ENCODE peak calls at places on chromosomes 12 and 14, in four cellular contexts. K is transverse colon, E is A549, L is choroid plexus epithelial cell. U is an unnamed sample.
A peak's percentile ranks its signal among the peaks of the same experiment; 100 is the strongest.

GRCh38 chr12:88493651-88494050 is 86.6 kb downstream of the KITLG start:
- DNase-seq in L (peak; percentile 92), K (no peak), E (no peak), U (peak; percentile 32)

GRCh38 chr14:23612354-23612732 is 23.8 kb upstream of the DHRS2 start:
- DNase-seq in E (no peak), L (no peak), K (no peak), U (no peak)

GRCh38 chr12:121713257-121714155 is 954 bp downstream of the TMEM120B start:
- DNase-seq in K (peak; percentile 20), L (no peak), E (no peak), U (no peak)

GRCh38 chr12:116150001-116150400 is 127.5 kb downstream of the MED13L start:
- DNase-seq in E (no peak), L (peak; percentile 33), K (no peak), U (no peak)

GRCh38 chr12:121132601-121133481 is at the start of gene P2RX7:
- DNase-seq in L (peak; percentile 48), K (peak; percentile 82), E (peak; percentile 59), U (peak; percentile 51)

GRCh38 chr14:76985021-76985420 is 43.5 kb downstream of the IRF2BPL start:
- DNase-seq in K (no peak), E (no peak), L (peak; percentile 84), U (no peak)

GRCh38 chr12:94175763-94176660 is 27.6 kb downstream of the PLXNC1 start:
- DNase-seq in L (peak; percentile 68), E (no peak), K (no peak), U (no peak)

GRCh38 chr14:75751291-75751690 is 90.2 kb downstream of the TTLL5 start:
- DNase-seq in L (peak; percentile 31), K (no peak), E (no peak), U (no peak)

GRCh38 chr12:13417516-13417915 is 221.0 kb downstream of the EMP1 start:
- DNase-seq in L (no peak), K (no peak), E (no peak), U (no peak)

GRCh38 chr12:49309361-49309760 is 13.7 kb upstream of the TROAP start:
- DNase-seq in E (no peak), L (no peak), K (no peak), U (no peak)

GRCh38 chr14:21923820-21924219 is 250.2 kb upstream of the OR4E1 start:
- DNase-seq in K (no peak), L (no peak), E (no peak), U (no peak)

GRCh38 chr14:74500417-74501134 is 7.0 kb downstream of the ISCA2 start:
- DNase-seq in K (no peak), L (no peak), E (no peak), U (no peak)

GRCh38 chr12:58918475-58918874 is 1.8 kb downstream of the LRIG3 start:
- DNase-seq in E (no peak), K (no peak), L (no peak), U (no peak)

GRCh38 chr12:72723732-72724131 is 451.6 kb downstream of the TRHDE start:
- DNase-seq in K (no peak), L (no peak), E (no peak), U (no peak)

GRCh38 chr14:22998324-22999012 is 11.5 kb downstream of the C14orf93 start:
- DNase-seq in E (no peak), L (no peak), K (no peak), U (no peak)

GRCh38 chr12:105897311-105897725 is 241.4 kb downstream of the NUAK1 start:
- DNase-seq in L (no peak), K (no peak), E (no peak), U (no peak)

GRCh38 chr12:120687570-120688289 is 781 bp downstream of the MLEC start:
- DNase-seq in K (peak; percentile 40), L (peak; percentile 33), E (no peak), U (no peak)

DNA sequence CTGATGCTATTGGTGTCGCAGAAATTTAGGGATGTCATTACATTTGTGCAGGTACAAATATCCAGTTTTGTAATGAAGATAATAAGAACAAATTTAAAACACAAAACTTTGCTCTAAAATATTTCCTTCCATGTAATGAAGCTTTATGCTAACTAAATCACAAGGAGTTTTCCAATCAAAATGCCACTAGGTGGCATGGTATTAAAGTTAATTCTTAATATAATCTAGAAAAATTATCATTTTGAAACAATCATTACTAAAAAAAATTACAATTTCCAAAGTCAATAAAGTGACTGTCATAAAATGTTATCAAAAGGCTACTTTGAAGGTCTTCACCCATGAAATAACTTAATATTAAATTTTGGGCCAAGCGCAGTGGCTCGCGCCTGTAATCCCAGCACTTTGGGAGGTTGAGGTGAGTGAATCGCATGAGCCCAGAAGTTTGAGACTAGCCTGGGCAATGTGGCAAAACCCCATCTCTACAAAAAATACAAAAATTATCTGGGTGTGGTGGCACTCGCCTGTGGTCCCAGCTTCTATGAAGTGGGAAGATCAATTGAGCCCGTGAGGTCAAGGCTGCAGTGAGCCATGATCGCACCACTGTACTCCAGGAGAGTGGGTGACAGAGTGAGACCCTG is 77.4 kb downstream of the KIF21A start:
- DNase-seq in E (no peak), L (no peak), K (no peak), U (no peak)
- TF ChIP-seq CTCF in E (peak; percentile 41), L (peak; percentile 0), K (peak; percentile 4), U (no peak)

GRCh38 chr12:52691076-52691764 is 11.0 kb upstream of the KRT1 start:
- DNase-seq in E (no peak), L (no peak), K (peak; percentile 27), U (no peak)
- H3K4me3 ChIP-seq in E (no peak overlapping the region), L (no peak overlapping the region), K (no peak overlapping the region), U (no peak overlapping the region)

GRCh38 chr14:45811155-45811554 is 558.2 kb upstream of the MIS18BP1 start:
- DNase-seq in K (no peak), L (no peak), E (no peak), U (no peak)

GRCh38 chr14:45807187-45807586 is 554.2 kb upstream of the MIS18BP1 start:
- DNase-seq in E (no peak), L (no peak), K (no peak), U (no peak)

DNA sequence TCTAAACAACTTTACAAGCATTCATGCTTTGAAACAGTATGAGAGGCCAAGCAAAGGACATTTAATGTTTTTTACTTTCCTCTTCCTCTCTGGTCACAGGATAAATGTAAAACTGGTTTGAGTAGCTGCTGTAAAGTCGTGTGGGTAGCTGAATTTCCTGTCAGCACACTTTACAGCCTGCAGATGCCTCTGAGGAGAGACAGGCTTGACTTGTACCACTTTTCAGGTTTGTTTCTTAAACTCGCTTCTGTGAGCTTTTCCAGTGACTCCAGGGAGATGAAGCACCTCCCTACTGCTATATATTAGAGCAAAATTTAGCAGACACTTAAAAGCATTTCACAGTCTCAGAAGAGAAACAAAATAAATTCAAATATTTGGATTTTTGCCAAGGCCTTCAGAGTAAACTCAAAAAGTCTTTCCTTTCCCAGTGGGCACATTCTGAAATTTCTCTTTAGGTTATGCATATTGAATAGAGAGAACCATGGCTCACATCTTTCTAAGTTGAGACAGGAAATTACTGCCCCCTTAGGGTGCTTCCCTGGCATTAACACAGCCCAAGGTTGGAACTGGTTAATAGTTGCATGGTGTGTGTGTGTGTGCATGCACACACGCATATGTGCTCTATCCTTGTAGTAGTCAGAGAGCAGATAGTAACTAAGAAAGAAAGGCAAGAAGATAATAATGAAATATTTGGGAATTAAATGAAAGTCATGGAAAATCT is 557.3 kb upstream of the MIS18BP1 start:
- DNase-seq in K (no peak), E (no peak), L (peak; percentile 1), U (no peak)
- TF ChIP-seq CTCF in K (no peak), E (no peak), L (no peak), U (peak; percentile 13)

DNA sequence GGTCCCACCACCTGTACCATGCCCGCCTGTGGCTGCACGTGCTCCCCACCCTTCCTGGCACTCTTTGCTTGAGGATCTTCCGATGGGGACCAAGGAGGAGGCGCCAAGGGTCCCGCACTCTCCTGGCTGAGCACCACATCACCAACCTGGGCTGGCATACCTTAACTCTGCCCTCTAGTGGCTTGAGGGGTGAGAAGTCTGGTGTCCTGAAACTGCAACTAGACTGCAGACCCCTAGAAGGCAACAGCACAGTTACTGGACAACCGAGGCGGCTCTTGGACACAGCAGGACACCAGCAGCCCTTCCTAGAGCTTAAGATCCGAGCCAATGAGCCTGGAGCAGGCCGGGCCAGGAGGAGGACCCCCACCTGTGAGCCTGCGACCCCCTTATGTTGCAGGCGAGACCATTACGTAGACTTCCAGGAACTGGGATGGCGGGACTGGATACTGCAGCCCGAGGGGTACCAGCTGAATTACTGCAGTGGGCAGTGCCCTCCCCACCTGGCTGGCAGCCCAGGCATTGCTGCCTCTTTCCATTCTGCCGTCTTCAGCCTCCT is 1.1 kb downstream of the INHBE start:
- DNase-seq in L (peak; percentile 56), K (no peak), E (peak; percentile 53), U (no peak)
- H3K4me3 ChIP-seq in L (peak overlapping the region; percentile 27), K (no peak overlapping the region), E (peak overlapping the region; percentile 7), U (no peak overlapping the region)

GRCh38 chr14:71011479-71011878 is 104.2 kb downstream of the PCNX1 start:
- DNase-seq in K (no peak), E (no peak), L (peak; percentile 45), U (no peak)
- TF ChIP-seq CTCF in K (no peak), E (peak; percentile 32), L (peak; percentile 54), U (no peak)

DNA sequence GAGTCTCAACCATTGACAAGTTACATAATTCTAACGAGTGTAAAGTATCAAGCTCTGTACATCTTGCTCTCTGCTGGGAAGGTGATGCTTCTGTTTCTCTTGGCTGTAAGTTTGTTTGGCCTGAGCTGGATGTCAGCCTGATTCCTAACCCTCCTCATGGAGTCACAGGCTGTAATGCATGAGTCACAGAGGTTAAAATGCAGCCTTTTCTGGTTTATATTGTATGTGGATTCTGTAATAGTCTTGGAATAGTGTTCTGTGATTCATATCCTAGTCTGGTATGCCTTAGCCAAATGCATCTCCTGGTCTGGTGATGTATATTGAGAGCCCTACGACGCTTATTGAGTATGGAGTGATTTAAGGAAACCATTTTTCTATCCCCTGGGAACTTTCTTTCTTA is 104.5 kb upstream of the FRMD6 start:
- DNase-seq in L (peak; percentile 100), E (peak; percentile 55), K (peak; percentile 22), U (peak; percentile 98)
- H3K4me3 ChIP-seq in L (no peak overlapping the region), E (no peak overlapping the region), K (no peak overlapping the region), U (no peak overlapping the region)

GRCh38 chr14:28756896-28757570 is 9.6 kb upstream of the FOXG1 start:
- DNase-seq in E (peak; percentile 42), L (peak; percentile 77), K (no peak), U (no peak)
- TF ChIP-seq CTCF in E (peak; percentile 60), L (peak; percentile 88), K (peak; percentile 38), U (peak; percentile 80)

GRCh38 chr12:12265571-12266388 is 1.1 kb downstream of the LRP6 start:
- DNase-seq in E (no peak), L (peak; percentile 70), K (no peak), U (no peak)
- H3K4me3 ChIP-seq in E (peak overlapping the region; percentile 96), L (peak overlapping the region; percentile 96), K (peak overlapping the region; percentile 52), U (peak overlapping the region; percentile 88)

U was measured in HFF-Myc.